ENCODE peak calls at places on chromosomes 6 and 20, in four cellular contexts. S is GM12865, F is testis, C is Right ventricle myocardium inferior. B is an unnamed sample.

GRCh38 chr6:106453756-106454367 is 93.3 kb downstream of the CRYBG1 start:
- DNase-seq in S (no peak), F (no peak), C (no peak), B (no peak)

GRCh38 chr6:32816746-32817204 is at the start of gene HLA-DOB:
- DNase-seq in S (peak), F (no peak), C (no peak), B (peak)

GRCh38 chr20:10584319-10584812 is 89.4 kb downstream of the JAG1 start:
- DNase-seq in S (no peak), F (no peak), C (no peak), B (no peak)

GRCh38 chr6:169253745-169254238 is at the start of gene THBS2:
- DNase-seq in S (no peak), F (no peak), C (no peak), B (no peak)

GRCh38 chr20:21796059-21796458 is 90.6 kb downstream of the PAX1 start:
- DNase-seq in S (peak), F (no peak), C (no peak), B (no peak)

GRCh38 chr6:106158816-106159215 is 72.7 kb downstream of the PRDM1 start:
- DNase-seq in S (no peak), F (no peak), C (no peak), B (no peak)

GRCh38 chr6:131858765-131859490 is 51.1 kb downstream of the ENPP1 start:
- DNase-seq in S (no peak), F (no peak), C (no peak), B (no peak)

GRCh38 chr6:5279891-5280338 is 18.6 kb downstream of the FARS2 start:
- DNase-seq in S (peak), F (no peak), C (no peak), B (no peak)

GRCh38 chr20:53738945-53739798 is 145.5 kb upstream of the ZNF217 start:
- DNase-seq in S (peak), F (no peak), C (no peak), B (no peak)

GRCh38 chr6:96899599-96899998 is 1.9 kb upstream of the NDUFAF4 start:
- DNase-seq in S (no peak), F (no peak), C (no peak), B (no peak)

GRCh38 chr20:47487175-47487917 is 14.3 kb upstream of the NCOA3 start:
- DNase-seq in S (peak), F (no peak), C (no peak), B (peak)

GRCh38 chr6:134853111-134854055 is 96.5 kb downstream of the ALDH8A1 start:
- DNase-seq in S (no peak), F (no peak), C (no peak), B (no peak)

GRCh38 chr6:158999154-158999668 is 791 bp downstream of the RSPH3 start:
- DNase-seq in S (no peak), F (no peak), C (no peak), B (no peak)

GRCh38 chr6:43575105-43575771 is 600 bp downstream of the XPO5 start:
- DNase-seq in S (no peak), F (peak), C (no peak), B (no peak)

GRCh38 chr6:156917213-156917612 is 140.0 kb downstream of the ARID1B start:
- DNase-seq in S (peak), F (no peak), C (no peak), B (peak)

GRCh38 chr20:9439806-9440205 is 74.6 kb upstream of the LAMP5 start:
- DNase-seq in S (no peak), F (no peak), C (no peak), B (no peak)

GRCh38 chr6:84568971-84569370 is 195.4 kb downstream of the TBX18 start:
- DNase-seq in S (no peak), F (no peak), C (no peak), B (no peak)

GRCh38 chr20:20370087-20370575 is 2.2 kb downstream of the INSM1 start:
- DNase-seq in S (no peak), F (no peak), C (no peak), B (no peak)

GRCh38 chr6:8686077-8686476 is 250.7 kb upstream of the SLC35B3 start:
- DNase-seq in S (no peak), F (no peak), C (no peak), B (no peak)

GRCh38 chr20:63664861-63665594 is 6.9 kb downstream of the RTEL1 start:
- DNase-seq in S (no peak), F (no peak), C (no peak), B (no peak)

GRCh38 chr6:132712366-132712765 is 1.5 kb downstream of the VNN1 start:
- DNase-seq in S (no peak), F (no peak), C (no peak), B (no peak)

GRCh38 chr20:63940472-63941266 is 15.5 kb downstream of the UCKL1 start:
- DNase-seq in S (no peak), F (no peak), C (peak), B (no peak)

GRCh38 chr6:163771180-163771579 is 356.7 kb downstream of the QKI start:
- DNase-seq in S (no peak), F (no peak), C (no peak), B (no peak)

GRCh38 chr20:25281541-25281991 is 33.7 kb downstream of the PYGB start:
- DNase-seq in S (peak), F (no peak), C (peak), B (no peak)

GRCh38 chr6:156599977-156600647 is 177.1 kb upstream of the ARID1B start:
- DNase-seq in S (no peak), F (peak), C (no peak), B (no peak)

GRCh38 chr6:72421387-72421786 is 200.5 kb upstream of the KCNQ5 start:
- DNase-seq in S (no peak), F (no peak), C (no peak), B (no peak)

GRCh38 chr6:140434761-140435160 is 1060.3 kb upstream of the CITED2 start:
- DNase-seq in S (no peak), F (no peak), C (no peak), B (no peak)

GRCh38 chr6:75748743-75749538 is at the start of gene MYO6:
- DNase-seq in S (peak), F (peak), C (peak), B (peak)

GRCh38 chr20:39660965-39661364 is 698.8 kb downstream of the DHX35 start:
- DNase-seq in S (no peak), F (no peak), C (no peak), B (no peak)

GRCh38 chr20:50389437-50389807 is 120.8 kb upstream of the PTPN1 start:
- DNase-seq in S (no peak), F (peak), C (no peak), B (no peak)

B was measured in GM13977.